ENCODE peak calls at places on chromosome 17, in eight cellular contexts. E, Q, L, I, N, Z, F and X are unnamed samples.
A peak's percentile ranks its signal among the peaks of the same experiment; 100 is the strongest.

GRCh38 chr17:76612977-76613851 is 27.6 kb upstream of the ST6GALNAC2 start:
- DNase-seq in N (no peak), I (no peak), Q (no peak), F (no peak), L (no peak), E (peak; percentile 58), Z (no peak), X (no peak)

GRCh38 chr17:49548506-49549310 is 27.0 kb upstream of the NXPH3 start:
- DNase-seq in I (peak; percentile 39), F (peak; percentile 73), L (peak; percentile 55), Z (peak; percentile 52), E (peak; percentile 66), Q (peak; percentile 73), N (peak; percentile 83), X (peak; percentile 36)

GRCh38 chr17:4229627-4230026 is 34.2 kb downstream of the ANKFY1 start:
- DNase-seq in Z (peak; percentile 26), N (peak; percentile 86), L (peak; percentile 78), E (no peak), Q (no peak), F (peak; percentile 79), I (peak; percentile 68), X (peak; percentile 91)

GRCh38 chr17:29568331-29569244 is at the start of gene TP53I13:
- DNase-seq in I (peak; percentile 59), N (peak; percentile 97), E (peak; percentile 90), L (peak; percentile 75), F (peak; percentile 89), Z (peak; percentile 94), Q (peak; percentile 96), X (peak; percentile 72)

GRCh38 chr17:81221842-81222619 is 734 bp downstream of the CEP131 start:
- DNase-seq in I (no peak), L (no peak), N (no peak), F (no peak), E (no peak), Z (peak; percentile 25), Q (peak; percentile 74), X (no peak)

GRCh38 chr17:8831234-8831849 is 32.2 kb upstream of the MFSD6L start:
- DNase-seq in F (no peak), I (no peak), E (no peak), L (no peak), Q (no peak), Z (no peak), N (peak; percentile 59), X (no peak)

GRCh38 chr17:7132511-7133094 is 18.0 kb upstream of the ASGR2 start:
- DNase-seq in I (peak; percentile 17), L (no peak), Z (no peak), N (no peak), F (peak; percentile 40), E (no peak), Q (no peak), X (no peak)

GRCh38 chr17:72434581-72434980 is 313.8 kb downstream of the SOX9 start:
- DNase-seq in N (no peak), Z (no peak), I (no peak), E (no peak), F (no peak), L (no peak), Q (no peak), X (no peak)

GRCh38 chr17:29622337-29623282 is at the start of gene CORO6:
- DNase-seq in N (no peak), Z (peak; percentile 67), L (peak; percentile 37), E (peak; percentile 50), Q (peak; percentile 95), F (peak; percentile 59), I (no peak), X (peak; percentile 38)

GRCh38 chr17:42055003-42055402 is 4.6 kb upstream of the C17orf113 start:
- DNase-seq in N (no peak), F (no peak), Z (no peak), Q (no peak), I (no peak), E (no peak), L (no peak), X (no peak)

GRCh38 chr17:42052478-42052877 is 2.1 kb upstream of the C17orf113 start:
- DNase-seq in I (no peak), Q (no peak), F (no peak), L (no peak), Z (no peak), E (no peak), N (no peak), X (no peak)

GRCh38 chr17:42055496-42055895 is 5.1 kb upstream of the C17orf113 start:
- DNase-seq in I (no peak), Q (no peak), L (no peak), E (no peak), N (no peak), Z (no peak), F (no peak), X (no peak)

GRCh38 chr17:42053701-42054100 is 3.3 kb upstream of the C17orf113 start:
- DNase-seq in L (no peak), Z (no peak), F (no peak), Q (no peak), E (no peak), I (no peak), N (no peak), X (no peak)

GRCh38 chr17:42054101-42054500 is 3.7 kb upstream of the C17orf113 start:
- DNase-seq in Q (no peak), L (no peak), I (no peak), F (no peak), N (no peak), Z (no peak), E (no peak), X (no peak)
- TF ChIP-seq CTCF in Q (no peak), L (no peak), I (no peak), F (no peak), N (no peak), Z (no peak), E (no peak), X (no peak)

DNA sequence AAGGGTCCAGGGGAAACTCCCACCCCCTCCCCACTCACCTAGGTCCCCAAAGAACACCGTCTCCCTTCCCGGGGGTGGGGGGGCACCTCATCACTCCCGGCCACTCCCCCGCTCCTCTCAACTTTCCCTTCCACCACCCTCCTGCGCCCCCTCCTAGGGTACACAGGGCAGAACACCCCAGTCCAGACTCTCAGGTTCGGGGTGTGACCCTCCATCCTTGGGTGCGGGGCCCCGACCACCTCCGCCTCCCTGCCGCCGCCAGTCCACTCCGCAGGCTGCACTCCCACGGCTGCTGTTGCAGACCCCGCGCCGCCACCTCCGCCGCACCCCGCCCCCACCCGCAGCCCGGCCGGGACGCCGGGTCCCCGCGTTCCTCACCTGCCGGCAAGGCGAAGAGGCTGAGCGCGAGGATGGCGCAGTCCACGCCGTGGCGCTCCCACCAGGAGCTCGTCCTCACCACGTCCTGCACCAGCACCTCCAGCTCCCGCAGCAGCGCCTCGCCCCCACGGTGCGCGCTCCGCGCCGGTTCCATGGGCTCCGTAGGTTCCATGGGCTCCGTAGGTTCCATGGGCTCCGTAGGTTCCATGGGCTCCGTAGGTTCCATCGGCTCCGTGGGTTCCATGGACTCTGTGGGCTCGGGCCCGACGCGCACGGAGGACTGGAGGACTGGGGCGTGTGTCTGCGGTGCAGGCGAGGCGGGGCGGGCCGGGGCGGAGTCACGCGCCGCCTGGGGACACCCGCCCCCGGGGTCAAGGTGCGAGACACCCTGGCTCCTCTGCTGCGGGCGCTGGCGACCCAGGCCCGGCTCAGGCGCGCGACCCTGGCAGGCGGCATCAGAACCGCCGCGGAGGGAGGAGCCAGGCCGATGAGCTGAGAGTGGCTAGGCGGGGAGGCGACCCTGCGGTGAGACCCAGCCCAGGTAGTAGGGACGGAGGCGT is at the start of gene FADS6:
- DNase-seq in L (no peak), Q (peak; percentile 81), E (no peak), N (no peak), I (no peak), Z (peak; percentile 33), F (no peak), X (no peak)
- H3K4me3 ChIP-seq in L (no peak within 1 kb of the TSS), Q (peak within 1 kb of the TSS; percentile 43), E (peak within 1 kb of the TSS; percentile 40), N (peak within 1 kb of the TSS; percentile 5), I (no peak within 1 kb of the TSS), Z (no peak within 1 kb of the TSS), F (peak within 1 kb of the TSS; percentile 29), X (no peak within 1 kb of the TSS)

GRCh38 chr17:82457071-82457789 is 1.3 kb upstream of the NARF start:
- DNase-seq in E (no peak), F (peak; percentile 60), Q (no peak), I (no peak), N (no peak), L (peak; percentile 22), Z (peak; percentile 73), X (no peak)
- TF ChIP-seq CTCF in E (no peak), F (no peak), Q (no peak), I (no peak), N (no peak), L (no peak), Z (no peak), X (no peak)

GRCh38 chr17:18119166-18119745 is 10.7 kb downstream of the MYO15A start:
- DNase-seq in Z (no peak), N (no peak), L (no peak), Q (no peak), F (no peak), E (no peak), I (no peak), X (no peak)

GRCh38 chr17:18120461-18121053 is 12.0 kb downstream of the MYO15A start:
- DNase-seq in Z (no peak), I (no peak), L (no peak), E (no peak), Q (no peak), N (no peak), F (no peak), X (no peak)

GRCh38 chr17:18122991-18123753 is 14.6 kb downstream of the MYO15A start:
- DNase-seq in L (no peak), Z (no peak), Q (no peak), E (no peak), I (no peak), F (no peak), N (no peak), X (no peak)

GRCh38 chr17:18119938-18120337 is 11.4 kb downstream of the MYO15A start:
- DNase-seq in E (no peak), I (no peak), F (no peak), Z (no peak), Q (no peak), L (no peak), N (no peak), X (no peak)

DNA sequence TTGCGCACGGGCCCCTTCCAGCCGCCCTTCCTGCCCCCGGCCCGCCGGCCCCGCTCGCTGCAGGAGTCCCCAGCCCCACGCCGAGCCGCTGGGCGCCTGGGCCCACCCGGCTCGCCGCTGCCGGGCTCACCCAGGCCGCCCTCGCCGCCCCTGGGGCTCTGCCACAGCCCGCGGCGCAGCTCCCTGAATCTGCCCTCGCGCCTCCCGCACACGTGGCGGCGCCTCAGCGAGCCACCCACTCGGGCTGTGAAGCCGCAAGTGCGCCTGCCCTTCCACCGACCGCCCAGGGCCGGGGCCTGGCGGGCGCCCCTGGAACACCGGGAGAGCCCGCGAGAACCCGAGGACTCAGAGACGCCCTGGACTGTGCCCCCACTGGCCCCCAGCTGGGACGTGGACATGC is 12.6 kb downstream of the MYO15A start:
- DNase-seq in E (no peak), L (no peak), Q (no peak), Z (no peak), F (no peak), I (no peak), N (no peak), X (no peak)
- H3K4me3 ChIP-seq in E (no peak overlapping the region), L (no peak overlapping the region), Q (no peak overlapping the region), Z (no peak overlapping the region), F (no peak overlapping the region), I (no peak overlapping the region), N (no peak overlapping the region), X (no peak overlapping the region)